ENCODE peak calls at places on chromosome 5, in nine cellular contexts. J, H, U, N, B, O, Q, S and I are unnamed samples.

GRCh38 chr5:129367883-129368282 is 92.2 kb upstream of the ADAMTS19 start:
- DNase-seq in J (no peak), H (no peak), U (no peak), N (no peak), B (peak), O (no peak), Q (peak), S (no peak), I (no peak)

GRCh38 chr5:179819296-179820126 is 1.2 kb upstream of the SQSTM1 start:
- DNase-seq in J (peak), H (peak), U (peak), N (peak), B (peak), O (peak), Q (peak), S (no peak), I (peak)

GRCh38 chr5:6900828-6901227 is 187.6 kb downstream of the TENT4A start:
- DNase-seq in J (no peak), H (no peak), U (no peak), N (no peak), B (no peak), O (no peak), Q (no peak), S (peak), I (no peak)

GRCh38 chr5:55234171-55234700 is 828 bp upstream of the CCNO start:
- DNase-seq in J (peak), H (no peak), U (peak), N (no peak), B (no peak), O (no peak), Q (no peak), S (no peak), I (peak)

GRCh38 chr5:56454219-56454862 is 221.2 kb upstream of the ANKRD55 start:
- DNase-seq in J (no peak), H (no peak), U (no peak), N (no peak), B (no peak), O (no peak), Q (no peak), S (no peak), I (no peak)

GRCh38 chr5:174314261-174314660 is 268.8 kb downstream of the NSG2 start:
- DNase-seq in J (no peak), H (no peak), U (no peak), N (no peak), B (no peak), O (no peak), Q (no peak), S (no peak), I (no peak)

GRCh38 chr5:132688536-132689409 is 15.0 kb downstream of the IL4 start:
- DNase-seq in J (no peak), H (no peak), U (no peak), N (no peak), B (peak), O (no peak), Q (no peak), S (no peak), I (no peak)

GRCh38 chr5:174872271-174872670 is 147.9 kb downstream of the MSX2 start:
- DNase-seq in J (no peak), H (no peak), U (no peak), N (no peak), B (no peak), O (no peak), Q (peak), S (no peak), I (no peak)

GRCh38 chr5:10140195-10140973 is 109.3 kb downstream of the ATPSCKMT start:
- DNase-seq in J (peak), H (no peak), U (peak), N (no peak), B (no peak), O (no peak), Q (no peak), S (no peak), I (no peak)

GRCh38 chr5:172420215-172420934 is 34.0 kb downstream of the SH3PXD2B start:
- DNase-seq in J (peak), H (peak), U (no peak), N (no peak), B (no peak), O (no peak), Q (peak), S (no peak), I (peak)

GRCh38 chr5:79020861-79021561 is 35.9 kb upstream of the ARSB start:
- DNase-seq in J (peak), H (peak), U (peak), N (no peak), B (peak), O (peak), Q (peak), S (peak), I (peak)

GRCh38 chr5:62605638-62606037 is 27.0 kb downstream of the LRRC70 start:
- DNase-seq in J (no peak), H (no peak), U (no peak), N (no peak), B (no peak), O (no peak), Q (no peak), S (no peak), I (no peak)

GRCh38 chr5:108727639-108728565 is 19.8 kb upstream of the FER start:
- DNase-seq in J (peak), H (peak), U (peak), N (no peak), B (peak), O (peak), Q (peak), S (peak), I (peak)

GRCh38 chr5:107593009-107593408 is 77.7 kb downstream of the EFNA5 start:
- DNase-seq in J (no peak), H (no peak), U (no peak), N (no peak), B (no peak), O (no peak), Q (no peak), S (no peak), I (no peak)

GRCh38 chr5:145681686-145682085 is 153.5 kb downstream of the PRELID2 start:
- DNase-seq in J (peak), H (peak), U (peak), N (peak), B (peak), O (no peak), Q (peak), S (no peak), I (peak)

GRCh38 chr5:87195616-87196015 is 72.1 kb upstream of the RASA1 start:
- DNase-seq in J (no peak), H (no peak), U (no peak), N (no peak), B (no peak), O (no peak), Q (peak), S (no peak), I (no peak)